ENCODE peak calls at places on chromosomes 1 and 21, in nine cellular contexts. Y is NCI-H2081; D is Caco-2; P is NCI-H1436 treated with DMSO at 0.1 percent for 48 hours; T is A549; O is T-cell; L is foreskin melanocyte; Z is naive thymus-derived CD4-positive, alpha-beta T cell; W is SW480. M is an unnamed sample.

GRCh38 chr1:42784946-42785693 is at the start of gene TMEM269:
- DNase-seq in T (no peak), L (no peak), D (no peak), Z (peak; percentile 47), O (peak; percentile 35), Y (no peak), P (no peak), W (no peak), M (peak; percentile 33)

GRCh38 chr21:30491963-30492428 is at the start of gene KRTAP19-3:
- DNase-seq in O (no peak), Y (no peak), W (no peak), D (no peak), L (no peak), P (no peak), T (no peak), Z (no peak), M (no peak)

GRCh38 chr1:33010946-33011731 is 25.5 kb downstream of the AK2 start:
- DNase-seq in W (no peak), D (no peak), T (no peak), O (no peak), P (no peak), Z (no peak), Y (no peak), L (peak; percentile 69), M (no peak)

GRCh38 chr1:163410073-163410522 is 88.3 kb downstream of the NUF2 start:
- DNase-seq in L (peak; percentile 43), D (peak; percentile 62), Y (peak; percentile 92), T (peak; percentile 64), P (peak; percentile 79), W (peak; percentile 45), Z (no peak), O (no peak), M (no peak)

GRCh38 chr1:27555700-27556424 is 48.1 kb downstream of the AHDC1 start:
- DNase-seq in D (no peak), W (no peak), O (no peak), Y (no peak), T (no peak), P (no peak), Z (no peak), L (no peak), M (no peak)

GRCh38 chr1:220527279-220528048 is 472 bp upstream of the MARK1 start:
- DNase-seq in P (peak; percentile 67), W (peak; percentile 17), Y (no peak), D (no peak), L (no peak), T (no peak), Z (no peak), O (no peak), M (no peak)

GRCh38 chr1:24847995-24848857 is 81.8 kb downstream of the RUNX3 start:
- DNase-seq in O (peak; percentile 91), W (peak; percentile 93), P (peak; percentile 16), Z (peak; percentile 91), Y (peak; percentile 83), L (peak; percentile 88), D (peak; percentile 92), T (peak; percentile 80), M (peak; percentile 87)

GRCh38 chr21:38660333-38661295 is 145.1 kb upstream of the ETS2 start:
- DNase-seq in L (no peak), D (no peak), P (no peak), W (no peak), T (no peak), O (no peak), Z (peak; percentile 27), Y (no peak), M (no peak)

GRCh38 chr1:2294661-2295060 is 66.5 kb downstream of the SKI start:
- DNase-seq in Z (no peak), W (no peak), L (no peak), T (no peak), D (no peak), O (no peak), Y (no peak), P (no peak), M (no peak)

GRCh38 chr21:24895885-24896734 is 711.2 kb downstream of the MRPL39 start:
- DNase-seq in Y (peak; percentile 3), T (no peak), L (no peak), Z (no peak), O (no peak), P (no peak), D (peak; percentile 13), W (peak; percentile 20), M (no peak)

GRCh38 chr1:226784081-226785049 is 45.3 kb upstream of the ITPKB start:
- DNase-seq in D (no peak), T (no peak), O (no peak), W (peak; percentile 32), Z (no peak), L (peak; percentile 86), P (no peak), Y (peak; percentile 77), M (no peak)

GRCh38 chr1:91427741-91428140 is 23.1 kb upstream of the HFM1 start:
- DNase-seq in P (no peak), Z (no peak), Y (no peak), O (no peak), T (no peak), W (no peak), D (no peak), L (no peak), M (no peak)

GRCh38 chr1:241695454-241696171 is 43.5 kb downstream of the WDR64 start:
- DNase-seq in W (no peak), D (no peak), T (no peak), Y (no peak), L (no peak), P (no peak), Z (no peak), O (no peak), M (no peak)

GRCh38 chr1:168920456-168921094 is 185.9 kb upstream of the ATP1B1 start:
- DNase-seq in Z (no peak), P (no peak), T (peak; percentile 87), W (peak; percentile 7), O (no peak), L (peak; percentile 13), D (no peak), Y (no peak), M (no peak)

GRCh38 chr1:15430787-15431570 is 7.3 kb upstream of the CTRC start:
- DNase-seq in L (no peak), O (peak; percentile 75), T (peak; percentile 60), W (no peak), D (peak; percentile 79), P (no peak), Z (peak; percentile 83), Y (peak; percentile 6), M (peak; percentile 63)

GRCh38 chr1:155177192-155177917 is 3.7 kb downstream of the TRIM46 start:
- DNase-seq in Z (peak; percentile 19), Y (no peak), L (no peak), T (no peak), W (no peak), O (no peak), D (no peak), P (no peak), M (no peak)

GRCh38 chr1:226660410-226661182 is 78.5 kb downstream of the ITPKB start:
- DNase-seq in L (peak; percentile 81), Y (peak; percentile 30), O (no peak), P (no peak), D (no peak), Z (no peak), W (no peak), T (no peak), M (no peak)

GRCh38 chr1:53108646-53109580 is 33.5 kb downstream of the SLC1A7 start:
- DNase-seq in P (no peak), Z (no peak), W (no peak), L (no peak), Y (no peak), T (no peak), D (no peak), O (no peak), M (no peak)

GRCh38 chr1:180615493-180616290 is 16.1 kb upstream of the XPR1 start:
- DNase-seq in L (no peak), T (no peak), Z (no peak), Y (no peak), W (no peak), D (no peak), P (no peak), O (no peak), M (no peak)

GRCh38 chr1:216456682-216457081 is 33.4 kb upstream of the USH2A start:
- DNase-seq in Y (no peak), O (no peak), D (no peak), P (no peak), L (peak; percentile 85), T (no peak), Z (no peak), W (peak; percentile 4), M (no peak)

GRCh38 chr1:243345205-243345604 is 89.4 kb downstream of the SDCCAG8 start:
- DNase-seq in Y (no peak), D (peak; percentile 9), W (no peak), P (no peak), Z (no peak), T (peak; percentile 35), L (no peak), O (no peak), M (no peak)

GRCh38 chr1:6935379-6936307 is 150.4 kb downstream of the CAMTA1 start:
- DNase-seq in Y (no peak), T (no peak), W (no peak), D (no peak), Z (no peak), P (no peak), L (no peak), O (no peak), M (no peak)

GRCh38 chr1:97904528-97904927 is 16.3 kb downstream of the DPYD start:
- DNase-seq in O (no peak), Y (no peak), W (no peak), D (no peak), Z (no peak), P (no peak), L (no peak), T (no peak), M (no peak)

GRCh38 chr1:206898909-206899431 is 1.7 kb downstream of the IL24 start:
- DNase-seq in T (no peak), W (no peak), Y (no peak), D (no peak), P (no peak), O (no peak), L (no peak), Z (no peak), M (no peak)

GRCh38 chr1:63731117-63732043 is 42.4 kb upstream of the ROR1 start:
- DNase-seq in W (peak; percentile 94), Z (no peak), O (no peak), D (no peak), Y (no peak), P (no peak), L (peak; percentile 28), T (peak; percentile 97), M (no peak)

GRCh38 chr1:147851149-147851548 is 51.4 kb upstream of the GJA8 start:
- DNase-seq in O (no peak), W (peak; percentile 68), L (no peak), Y (no peak), D (peak; percentile 38), P (no peak), Z (no peak), T (peak; percentile 17), M (no peak)

GRCh38 chr1:236021424-236022135 is 43.3 kb downstream of the NID1 start:
- DNase-seq in W (no peak), O (no peak), T (no peak), P (no peak), L (no peak), Z (no peak), D (no peak), Y (no peak), M (no peak)

GRCh38 chr1:227958617-227959324 is 11.0 kb upstream of the WNT9A start:
- DNase-seq in T (no peak), L (no peak), Z (no peak), P (no peak), Y (no peak), W (no peak), O (no peak), D (no peak), M (no peak)

GRCh38 chr21:16587141-16587570 is 857.4 kb downstream of the USP25 start:
- DNase-seq in W (peak; percentile 35), D (peak; percentile 41), T (peak; percentile 84), Z (no peak), Y (peak; percentile 65), P (peak; percentile 55), L (no peak), O (no peak), M (no peak)

GRCh38 chr1:197144570-197145325 is 1.7 kb downstream of the ASPM start:
- DNase-seq in L (no peak), Z (no peak), T (no peak), D (no peak), P (no peak), O (no peak), Y (no peak), W (peak; percentile 7), M (no peak)

GRCh38 chr1:43270421-43271095 is 775 bp downstream of the TMEM125 start:
- DNase-seq in Z (no peak), W (peak; percentile 85), D (peak; percentile 91), Y (peak; percentile 9), T (no peak), P (no peak), O (no peak), L (no peak), M (no peak)